ENCODE peak calls at places on chromosomes 13 and 19, in six cellular contexts. P is HTR-8/SVneo; K is C1 segment of cervical spinal cord; E is NK-92 treated with Interleukin-12 subunit alpha and Interleukin-12 subunit beta, amount 100 ng/mL, for 24 hours; O is thoracic aorta; S is A673. A is an unnamed sample.

GRCh38 chr13:31951215-31951678 is 80.3 kb upstream of the FRY start:
- DNase-seq in P (no peak), K (peak), O (no peak), E (peak), S (no peak), A (no peak)

GRCh38 chr19:10961073-10961762 is 388 bp downstream of the SMARCA4 start:
- DNase-seq in K (peak), P (peak), S (peak), O (no peak), E (peak), A (peak)

GRCh38 chr13:113536461-113537110 is 46.1 kb upstream of the DCUN1D2 start:
- DNase-seq in E (no peak), S (no peak), P (no peak), O (no peak), K (no peak), A (no peak)

GRCh38 chr19:50912102-50912599 is 956 bp upstream of the KLK4 start:
- DNase-seq in E (no peak), O (no peak), S (no peak), P (no peak), K (no peak), A (peak)

GRCh38 chr13:29964181-29964845 is 113.9 kb upstream of the UBL3 start:
- DNase-seq in K (no peak), S (no peak), P (no peak), O (no peak), E (no peak), A (peak)

GRCh38 chr13:65497265-65497664 is 1732.9 kb downstream of the PCDH9 start:
- DNase-seq in S (no peak), P (peak), O (no peak), K (no peak), E (no peak), A (no peak)

GRCh38 chr13:108895220-108895704 is 265.9 kb downstream of the MYO16 start:
- DNase-seq in S (peak), P (no peak), E (no peak), O (no peak), K (no peak), A (peak)

GRCh38 chr19:50413096-50413495 is 5.6 kb upstream of the SPIB start:
- DNase-seq in E (no peak), S (no peak), P (no peak), K (no peak), O (no peak), A (no peak)

GRCh38 chr13:64314286-64314685 is 2898.6 kb upstream of the PCDH20 start:
- DNase-seq in O (no peak), P (peak), S (peak), E (no peak), K (no peak), A (no peak)

GRCh38 chr19:5083547-5083965 is 114.6 kb downstream of the KDM4B start:
- DNase-seq in O (no peak), K (no peak), E (no peak), S (no peak), P (no peak), A (no peak)

GRCh38 chr19:34254552-34255432 is at the start of gene GARRE1:
- DNase-seq in S (peak), K (peak), P (peak), O (no peak), E (no peak), A (peak)

GRCh38 chr13:40230833-40231266 is 435.6 kb downstream of the FOXO1 start:
- DNase-seq in S (no peak), K (no peak), E (no peak), P (no peak), O (no peak), A (no peak)

GRCh38 chr19:632228-633067 is 889 bp downstream of the POLRMT start:
- DNase-seq in P (peak), O (no peak), E (no peak), S (peak), K (no peak), A (peak)

GRCh38 chr19:3699071-3699740 is 1.1 kb downstream of the PIP5K1C start:
- DNase-seq in K (peak), O (no peak), P (no peak), E (no peak), S (peak), A (no peak)

GRCh38 chr13:111179908-111180756 is 65.0 kb downstream of the ARHGEF7 start:
- DNase-seq in E (no peak), S (no peak), P (no peak), O (no peak), K (no peak), A (no peak)

GRCh38 chr13:25783076-25783475 is 268.7 kb downstream of the SHISA2 start:
- DNase-seq in E (no peak), P (no peak), K (no peak), S (no peak), O (no peak), A (no peak)

GRCh38 chr19:14413355-14413754 is 5.8 kb downstream of the DDX39A start:
- DNase-seq in O (no peak), P (no peak), K (no peak), E (no peak), S (no peak), A (no peak)

GRCh38 chr19:40322271-40322610 is 26.0 kb downstream of the C19orf47 start:
- DNase-seq in P (peak), S (no peak), E (no peak), K (no peak), O (no peak), A (no peak)

GRCh38 chr19:56272448-56272847 is at the start of gene EDDM13:
- DNase-seq in S (no peak), O (no peak), K (peak), E (no peak), P (no peak), A (no peak)

GRCh38 chr13:45401306-45401705 is 16.9 kb downstream of the SLC25A30 start:
- DNase-seq in O (no peak), E (no peak), S (no peak), K (no peak), P (no peak), A (no peak)